ENCODE peak calls at places on chromosomes 5 and 9, in seven cellular contexts. C is BE2C, Z is fibroblast of mammary gland, T is tibial artery, R is dorsolateral prefrontal cortex, M is transverse colon, V is AG10803. D is an unnamed sample.

GRCh38 chr5:73380052-73380451 is 68.5 kb downstream of the FOXD1 start:
- DNase-seq in C (no peak), Z (no peak), T (no peak), R (no peak), M (no peak), V (no peak), D (no peak)

GRCh38 chr9:121857941-121858340 is 206.5 kb downstream of the DAB2IP start:
- DNase-seq in C (no peak), Z (no peak), T (no peak), R (peak; percentile 48), M (no peak), V (no peak), D (no peak)

GRCh38 chr5:167512111-167512510 is 779.3 kb upstream of the WWC1 start:
- DNase-seq in C (no peak), Z (no peak), T (no peak), R (no peak), M (no peak), V (peak; percentile 2), D (no peak)

GRCh38 chr9:107739601-107740082 is 250.1 kb upstream of the KLF4 start:
- DNase-seq in C (peak; percentile 41), Z (peak; percentile 65), T (peak; percentile 91), R (peak; percentile 52), M (no peak), V (peak; percentile 45), D (peak; percentile 95)

GRCh38 chr9:136404801-136405136 is 4.8 kb upstream of the SNAPC4 start:
- DNase-seq in C (no peak), Z (no peak), T (no peak), R (no peak), M (no peak), V (no peak), D (no peak)

GRCh38 chr9:70477146-70477745 is 62.8 kb upstream of the KLF9 start:
- DNase-seq in C (no peak), Z (peak; percentile 67), T (no peak), R (no peak), M (no peak), V (peak; percentile 31), D (peak; percentile 54)

GRCh38 chr5:174828786-174829510 is 104.6 kb downstream of the MSX2 start:
- DNase-seq in C (no peak), Z (peak; percentile 73), T (no peak), R (no peak), M (no peak), V (no peak), D (peak; percentile 12)

GRCh38 chr9:12882430-12882829 is 107.6 kb downstream of the LURAP1L start:
- DNase-seq in C (no peak), Z (peak; percentile 88), T (no peak), R (no peak), M (no peak), V (peak; percentile 96), D (peak; percentile 35)

GRCh38 chr9:10248890-10249289 is 363.9 kb downstream of the PTPRD start:
- DNase-seq in C (no peak), Z (no peak), T (no peak), R (no peak), M (no peak), V (no peak), D (no peak)

GRCh38 chr9:128412120-128412790 is 8.4 kb upstream of the CERCAM start:
- DNase-seq in C (peak; percentile 87), Z (peak; percentile 30), T (no peak), R (peak; percentile 93), M (peak; percentile 29), V (no peak), D (peak; percentile 37)

GRCh38 chr5:131281133-131281867 is 17.4 kb downstream of the CDC42SE2 start:
- DNase-seq in C (no peak), Z (no peak), T (no peak), R (no peak), M (no peak), V (no peak), D (peak; percentile 24)

GRCh38 chr9:133276923-133277322 is 1.9 kb upstream of the ABO start:
- DNase-seq in C (no peak), Z (no peak), T (no peak), R (no peak), M (peak; percentile 3), V (no peak), D (no peak)

GRCh38 chr9:133274236-133275104 is 531 bp downstream of the ABO start:
- DNase-seq in C (no peak), Z (no peak), T (no peak), R (no peak), M (no peak), V (no peak), D (no peak)

GRCh38 chr9:133273819-133274218 is 1.2 kb downstream of the ABO start:
- DNase-seq in C (no peak), Z (no peak), T (no peak), R (no peak), M (peak; percentile 55), V (no peak), D (no peak)

GRCh38 chr9:133276001-133276884 is 1.2 kb upstream of the ABO start:
- DNase-seq in C (no peak), Z (no peak), T (no peak), R (peak; percentile 50), M (peak; percentile 8), V (no peak), D (no peak)

GRCh38 chr9:133275105-133276000 is at the start of gene ABO:
- DNase-seq in C (no peak), Z (no peak), T (no peak), R (no peak), M (peak; percentile 58), V (no peak), D (no peak)
- TF ChIP-seq CTCF in C (no peak), Z (no peak), T (no peak), R (no peak), M (no peak), V (no peak), D (no peak)

GRCh38 chr9:117687532-117687931 is 16.7 kb upstream of the TLR4 start:
- DNase-seq in C (no peak), Z (no peak), T (no peak), R (no peak), M (peak; percentile 73), V (no peak), D (no peak)
- H3K4me3 ChIP-seq in C (no peak overlapping the region), Z (no peak overlapping the region), T (no peak overlapping the region), R (no peak overlapping the region), M (no peak overlapping the region), V (no peak overlapping the region), D (no peak overlapping the region)

DNA sequence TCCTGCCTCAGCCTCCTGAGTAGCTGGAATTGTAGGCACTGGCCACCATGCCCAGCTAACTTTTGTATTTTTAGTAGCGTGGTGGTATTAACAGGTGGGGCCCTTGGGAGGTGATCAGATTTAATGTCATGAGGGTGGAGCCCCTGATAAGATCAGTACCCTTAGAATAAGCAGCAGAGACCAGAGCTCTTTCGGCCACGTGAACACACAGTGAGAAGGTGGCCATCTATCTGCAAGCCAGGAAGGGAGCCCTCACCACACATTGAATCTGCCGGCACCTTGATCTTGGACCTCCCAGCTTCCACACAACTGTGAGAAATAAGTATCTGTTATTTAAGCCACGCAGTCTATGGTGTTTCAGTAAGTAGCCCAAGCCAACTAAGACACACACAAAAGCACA is 22.5 kb downstream of the TBC1D2 start:
- DNase-seq in C (no peak), Z (no peak), T (no peak), R (no peak), M (no peak), V (no peak), D (no peak)
- TF ChIP-seq CTCF in C (no peak), Z (no peak), T (no peak), R (no peak), M (no peak), V (no peak), D (no peak)

DNA sequence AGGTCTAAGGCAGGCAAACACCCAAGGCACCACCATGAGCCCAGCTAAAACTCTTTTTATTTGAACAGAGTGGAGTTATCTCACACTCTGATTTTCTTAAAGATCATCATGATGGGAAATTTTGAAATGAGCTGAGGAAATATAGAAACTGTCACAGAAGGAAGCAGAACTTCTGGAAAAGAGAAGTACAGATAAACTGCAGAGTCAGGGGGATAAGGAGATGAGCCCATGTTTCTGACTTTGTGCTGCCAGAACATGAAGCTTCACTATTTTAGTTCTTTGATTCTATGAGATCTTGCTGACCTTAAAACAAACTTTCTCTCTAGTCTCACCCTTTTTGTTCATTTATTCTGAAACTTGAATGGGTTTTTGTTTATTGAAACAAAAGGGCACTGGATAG is 406.5 kb upstream of the EDIL3 start:
- DNase-seq in C (no peak), Z (no peak), T (no peak), R (no peak), M (no peak), V (no peak), D (no peak)
- H3K4me3 ChIP-seq in C (no peak overlapping the region), Z (no peak overlapping the region), T (no peak overlapping the region), R (no peak overlapping the region), M (no peak overlapping the region), V (no peak overlapping the region), D (no peak overlapping the region)

DNA sequence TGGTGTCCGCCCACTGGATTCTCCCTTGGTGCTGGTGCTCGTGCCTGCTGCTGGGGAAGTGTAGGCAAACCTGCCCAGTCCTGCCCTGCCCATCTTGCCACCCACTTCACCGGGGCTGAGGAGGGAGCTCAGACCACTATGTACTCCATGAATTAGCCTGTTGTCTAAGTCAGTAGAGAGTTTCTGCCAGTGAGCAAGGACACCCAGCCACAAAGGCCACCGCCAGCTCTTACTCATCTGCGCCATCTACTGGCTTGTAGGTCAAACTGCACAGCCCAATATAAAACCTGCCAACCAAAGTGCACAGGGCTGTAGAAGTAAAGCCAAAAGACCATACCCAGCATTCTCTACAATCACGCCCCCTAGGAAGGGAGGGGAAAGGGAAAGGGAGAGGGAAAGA is 102.3 kb downstream of the GLIS3 start:
- DNase-seq in C (no peak), Z (peak; percentile 36), T (no peak), R (no peak), M (no peak), V (no peak), D (no peak)
- TF ChIP-seq CTCF in C (peak; percentile 70), Z (peak; percentile 51), T (peak; percentile 12), R (peak; percentile 30), M (peak; percentile 18), V (peak; percentile 18), D (peak; percentile 64)

GRCh38 chr9:97237311-97237786 is 70.1 kb upstream of the CCDC180 start:
- DNase-seq in C (no peak), Z (no peak), T (no peak), R (no peak), M (no peak), V (no peak), D (no peak)
- H3K4me3 ChIP-seq in C (no peak overlapping the region), Z (peak overlapping the region; percentile 75), T (peak overlapping the region; percentile 77), R (peak overlapping the region; percentile 83), M (peak overlapping the region; percentile 47), V (no peak overlapping the region), D (no peak overlapping the region)

DNA sequence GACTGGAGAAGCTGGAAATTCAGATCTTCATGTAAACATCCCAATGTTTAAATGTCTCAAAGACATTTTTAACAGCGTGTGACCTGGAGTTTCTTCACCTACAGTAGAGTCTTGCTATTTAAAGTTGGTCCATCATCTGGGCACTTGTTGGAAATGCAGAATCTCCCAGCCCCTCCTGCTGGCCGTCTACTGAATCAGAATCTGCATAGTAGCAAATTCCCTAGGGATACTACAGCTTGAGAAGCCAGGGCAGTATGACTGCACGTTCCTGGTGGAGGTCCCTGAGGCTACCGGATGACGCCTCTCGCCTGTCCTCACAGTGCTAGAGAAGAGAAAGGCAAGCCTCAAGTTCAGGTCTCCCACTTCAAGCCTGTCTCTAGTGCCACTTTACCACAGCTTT is 15.7 kb downstream of the SAP30L start:
- DNase-seq in C (peak; percentile 81), Z (peak; percentile 61), T (no peak), R (no peak), M (no peak), V (peak; percentile 40), D (peak; percentile 60)
- TF ChIP-seq CTCF in C (peak; percentile 65), Z (peak; percentile 28), T (no peak), R (no peak), M (no peak), V (peak; percentile 26), D (peak; percentile 40)

D was measured in cardiac fibroblast.